ENCODE peak calls at places on chromosomes 4 and X, in nine cellular contexts. P is retinal pigment epithelial cell; Y is T47D; E is activated naive CD8-positive, alpha-beta T cell treated with anti-CD3 and anti-CD28 coated beads for 36 hours; H is HT1080; X is endothelial cell; A is central memory CD4-positive, alpha-beta T cell; F is ureter; I is lung. N is an unnamed sample.

GRCh38 chr4:41307633-41308032 is 50.9 kb downstream of the UCHL1 start:
- DNase-seq in P (no peak), H (peak; percentile 39), E (no peak), F (no peak), I (no peak), X (peak; percentile 35), Y (peak; percentile 27), A (no peak), N (no peak)

GRCh38 chr4:142446965-142447474 is 399.1 kb downstream of the INPP4B start:
- DNase-seq in X (no peak), F (no peak), I (no peak), E (no peak), H (no peak), Y (no peak), A (no peak), P (no peak), N (no peak)

GRCh38 chr4:180285796-180286195 is 1957.4 kb upstream of the TENM3 start:
- DNase-seq in Y (no peak), F (no peak), I (no peak), X (no peak), H (no peak), A (no peak), E (no peak), P (no peak), N (no peak)

GRCh38 chrX:46777971-46778810 is 19.3 kb upstream of the SLC9A7 start:
- DNase-seq in H (peak; percentile 22), P (no peak), E (no peak), X (no peak), A (no peak), I (no peak), F (no peak), Y (no peak), N (no peak)

GRCh38 chr4:103032575-103032974 is 13.1 kb upstream of the SLC9B1 start:
- DNase-seq in Y (peak; percentile 42), F (no peak), P (no peak), X (peak; percentile 29), H (peak; percentile 39), E (no peak), I (no peak), A (no peak), N (no peak)

GRCh38 chr4:152479428-152480026 is 56.4 kb downstream of the FBXW7 start:
- DNase-seq in H (peak; percentile 18), E (no peak), Y (no peak), I (no peak), P (no peak), A (no peak), X (no peak), F (no peak), N (peak; percentile 31)

GRCh38 chr4:144300616-144301015 is 160.1 kb upstream of the GYPA start:
- DNase-seq in I (no peak), H (no peak), F (no peak), X (no peak), Y (peak; percentile 36), P (no peak), E (no peak), A (no peak), N (no peak)

GRCh38 chr4:72326692-72327632 is 242.1 kb downstream of the ADAMTS3 start:
- DNase-seq in X (no peak), Y (peak; percentile 51), I (no peak), E (no peak), F (no peak), H (peak; percentile 38), A (no peak), P (peak; percentile 16), N (no peak)

GRCh38 chrX:119189586-119189985 is 46.5 kb upstream of the PGRMC1 start:
- DNase-seq in X (no peak), E (no peak), P (no peak), F (no peak), I (no peak), Y (no peak), A (no peak), H (no peak), N (no peak)

GRCh38 chrX:74800062-74800461 is 125.2 kb downstream of the NEXMIF start:
- DNase-seq in H (no peak), X (no peak), I (no peak), A (no peak), P (no peak), E (no peak), F (no peak), Y (no peak), N (no peak)

GRCh38 chr4:175971393-175972179 is 94.1 kb upstream of the WDR17 start:
- DNase-seq in H (no peak), X (no peak), F (no peak), P (no peak), E (no peak), I (no peak), A (no peak), Y (peak; percentile 1), N (no peak)

GRCh38 chrX:35919536-35920309 is at the start of gene CFAP47:
- DNase-seq in X (peak; percentile 52), Y (peak; percentile 75), E (peak; percentile 2), I (peak; percentile 36), P (peak; percentile 8), F (no peak), A (no peak), H (peak; percentile 1), N (peak; percentile 14)

GRCh38 chr4:2060578-2061207 is 1.6 kb downstream of the NAT8L start:
- DNase-seq in A (no peak), H (no peak), Y (no peak), E (no peak), P (no peak), F (no peak), X (no peak), I (no peak), N (no peak)

GRCh38 chr4:6509587-6509986 is 37.2 kb upstream of the PPP2R2C start:
- DNase-seq in A (no peak), E (no peak), Y (peak; percentile 31), X (no peak), H (peak; percentile 23), I (no peak), P (no peak), F (no peak), N (no peak)

GRCh38 chr4:176436500-176436973 is 116.8 kb downstream of the SPCS3 start:
- DNase-seq in H (peak; percentile 86), F (no peak), Y (no peak), I (no peak), X (no peak), E (no peak), A (no peak), P (peak; percentile 28), N (peak; percentile 41)

GRCh38 chr4:172553216-172553615 is 615.4 kb upstream of the GALNT7 start:
- DNase-seq in H (no peak), I (no peak), E (no peak), F (no peak), X (no peak), P (no peak), A (no peak), Y (no peak), N (no peak)